ENCODE peak calls at places on chromosomes 5 and 9, in eight cellular contexts. O is osteoblast, D is ovary, F is adrenal gland, I is cardiac septum, X is left ventricle myocardium inferior, W is heart left ventricle, T is NCI-H146. L is an unnamed sample.

GRCh38 chr5:33800221-33800950 is 91.4 kb downstream of the ADAMTS12 start:
- DNase-seq in O (no peak), D (no peak), T (no peak), X (no peak), W (no peak), F (no peak), I (no peak), L (no peak)

GRCh38 chr5:40446910-40447309 is 232.8 kb upstream of the PTGER4 start:
- DNase-seq in W (no peak), I (no peak), D (no peak), O (peak), F (no peak), X (no peak), T (no peak), L (no peak)

GRCh38 chr9:126483468-126484056 is 130.2 kb upstream of the LMX1B start:
- DNase-seq in T (no peak), W (no peak), X (no peak), F (no peak), D (no peak), O (no peak), I (no peak), L (no peak)

GRCh38 chr9:4826417-4827166 is 33.8 kb downstream of the RCL1 start:
- DNase-seq in I (no peak), W (no peak), T (no peak), F (no peak), X (no peak), D (no peak), O (no peak), L (no peak)

GRCh38 chr5:172443441-172444109 is 10.8 kb downstream of the SH3PXD2B start:
- DNase-seq in X (peak), O (peak), D (peak), W (peak), F (peak), T (no peak), I (peak), L (no peak)

GRCh38 chr9:6757988-6758417 is 230 bp downstream of the KDM4C start:
- DNase-seq in I (no peak), T (no peak), O (no peak), D (peak), W (no peak), X (no peak), F (no peak), L (no peak)

GRCh38 chr5:96200611-96201010 is 232.4 kb downstream of the PCSK1 start:
- DNase-seq in D (no peak), F (no peak), I (no peak), T (no peak), W (no peak), O (no peak), X (no peak), L (no peak)

GRCh38 chr5:89343666-89344065 is 460.7 kb upstream of the MEF2C start:
- DNase-seq in O (no peak), F (no peak), I (no peak), X (no peak), T (peak), D (no peak), W (no peak), L (no peak)

GRCh38 chr9:137138058-137138697 is 776 bp upstream of the GRIN1 start:
- DNase-seq in D (no peak), F (no peak), O (peak), T (peak), X (no peak), I (no peak), W (no peak), L (no peak)

GRCh38 chr5:136058031-136058971 is 29.5 kb downstream of the TGFBI start:
- DNase-seq in X (peak), F (peak), I (peak), T (no peak), W (peak), O (peak), D (peak), L (peak)

GRCh38 chr9:90421786-90422185 is 220.8 kb downstream of the DIRAS2 start:
- DNase-seq in X (no peak), D (no peak), O (no peak), F (no peak), T (no peak), W (no peak), I (no peak), L (no peak)

GRCh38 chr9:90198956-90199355 is 443.7 kb downstream of the DIRAS2 start:
- DNase-seq in X (no peak), F (no peak), O (no peak), D (no peak), I (no peak), W (no peak), T (no peak), L (no peak)